ENCODE peak calls at places on chromosomes 7 and 10, in four cellular contexts. O is RWPE1, L is left ventricle myocardium inferior, K is renal cortical epithelial cell. A is an unnamed sample.

GRCh38 chr10:96987842-96988175 is 155.7 kb downstream of the LCOR start:
- DNase-seq in K (no peak), O (no peak), L (no peak), A (peak)

GRCh38 chr10:13528875-13529713 is at the start of gene BEND7:
- DNase-seq in K (no peak), L (peak), O (peak), A (peak)

GRCh38 chr10:71968553-71969474 is 4.6 kb downstream of the CHST3 start:
- DNase-seq in O (no peak), L (no peak), K (peak), A (peak)

GRCh38 chr10:124659380-124659779 is 84.8 kb downstream of the FAM53B start:
- DNase-seq in K (no peak), L (no peak), O (no peak), A (no peak)

GRCh38 chr10:96333091-96333490 is 25.7 kb downstream of the OPALIN start:
- DNase-seq in O (no peak), K (no peak), L (no peak), A (no peak)

GRCh38 chr10:113960617-113961260 is 82.9 kb upstream of the ADRB1 start:
- DNase-seq in O (no peak), L (no peak), K (no peak), A (peak)

GRCh38 chr10:31194986-31195385 is 124.0 kb upstream of the ZEB1 start:
- DNase-seq in K (no peak), L (no peak), O (no peak), A (no peak)

GRCh38 chr10:128803790-128804189 is 663.3 kb upstream of the MGMT start:
- DNase-seq in L (no peak), O (no peak), K (no peak), A (no peak)

GRCh38 chr10:93481213-93481930 is 762 bp downstream of the MYOF start:
- DNase-seq in O (no peak), K (no peak), L (no peak), A (peak)

GRCh38 chr7:72446566-72447462 is 34.7 kb upstream of the CALN1 start:
- DNase-seq in O (no peak), L (no peak), K (no peak), A (no peak)

GRCh38 chr7:1920266-1920681 is 250.2 kb downstream of the ELFN1 start:
- DNase-seq in K (no peak), O (no peak), L (no peak), A (no peak)

GRCh38 chr10:93376372-93377296 is 105.5 kb downstream of the MYOF start:
- DNase-seq in L (no peak), K (peak), O (peak), A (peak)

GRCh38 chr10:98610301-98610700 is 163.6 kb upstream of the HPS1 start:
- DNase-seq in L (no peak), K (no peak), O (no peak), A (peak)

GRCh38 chr10:104479906-104480579 is 126.4 kb downstream of the CFAP58 start:
- DNase-seq in O (no peak), K (peak), L (no peak), A (no peak)

GRCh38 chr7:36048141-36048901 is 104.7 kb upstream of the EEPD1 start:
- DNase-seq in O (peak), K (peak), L (no peak), A (no peak)

GRCh38 chr10:43649149-43649523 is 455 bp upstream of the ZNF32 start:
- DNase-seq in K (no peak), O (no peak), L (no peak), A (no peak)

GRCh38 chr10:106515206-106515790 is 649.2 kb downstream of the SORCS1 start:
- DNase-seq in K (peak), O (peak), L (no peak), A (peak)

GRCh38 chr10:117272195-117273076 is 31.5 kb downstream of the SLC18A2 start:
- DNase-seq in L (no peak), O (no peak), K (no peak), A (no peak)

GRCh38 chr10:20995123-20995978 is 98.2 kb upstream of the NEBL start:
- DNase-seq in K (no peak), O (no peak), L (no peak), A (no peak)

GRCh38 chr10:102327641-102328040 is 67.9 kb upstream of the NFKB2 start:
- DNase-seq in K (no peak), O (no peak), L (no peak), A (no peak)

GRCh38 chr10:87608756-87609155 is 50.9 kb upstream of the PAPSS2 start:
- DNase-seq in L (no peak), O (peak), K (peak), A (peak)

GRCh38 chr10:25934673-25935139 is 677 bp downstream of the MYO3A start:
- DNase-seq in O (no peak), K (no peak), L (no peak), A (peak)